ENCODE peak calls at places on chromosomes 16 and 17, in six cellular contexts. One of them, this sample, is unnamed.
A peak's percentile ranks its signal among the peaks of the same experiment; 100 is the strongest.

GRCh38 chr17:62014526-62014925 is 50.6 kb downstream of the MED13 start:
- DNase-seq in HAP-1: no peak
- DNase-seq in neuronal stem cell: no peak
- DNase-seq in GDM1: no peak
- DNase-seq in T follicular helper cell: no peak
- DNase-seq in amygdala: no peak
- DNase-seq in this sample: no peak

GRCh38 chr17:74350486-74350885 is 11.2 kb downstream of the BTBD17 start:
- DNase-seq in GDM1: no peak
- DNase-seq in T follicular helper cell: no peak
- DNase-seq in amygdala: no peak
- DNase-seq in neuronal stem cell: no peak
- DNase-seq in HAP-1: no peak
- DNase-seq in this sample: no peak

GRCh38 chr16:317583-317982 is 34.6 kb downstream of the PDIA2 start:
- DNase-seq in HAP-1: no peak
- DNase-seq in GDM1: no peak
- DNase-seq in T follicular helper cell: no peak
- DNase-seq in neuronal stem cell: no peak
- DNase-seq in amygdala: no peak
- DNase-seq in this sample: no peak

GRCh38 chr17:34713687-34714086 is 134.3 kb downstream of the TMEM132E start:
- DNase-seq in amygdala: no peak
- DNase-seq in HAP-1: no peak
- DNase-seq in GDM1: no peak
- DNase-seq in T follicular helper cell: no peak
- DNase-seq in neuronal stem cell: no peak
- DNase-seq in this sample: no peak

GRCh38 chr17:76234354-76234679 is 6.0 kb downstream of the RNF157 start:
- DNase-seq in T follicular helper cell: no peak
- DNase-seq in HAP-1: no peak
- DNase-seq in amygdala: no peak
- DNase-seq in neuronal stem cell: no peak
- DNase-seq in GDM1: no peak
- DNase-seq in this sample: no peak

GRCh38 chr16:26740771-26741170 is 326.0 kb upstream of the C16orf82 start:
- DNase-seq in GDM1: no peak
- DNase-seq in neuronal stem cell: no peak
- DNase-seq in amygdala: no peak
- DNase-seq in HAP-1: no peak
- DNase-seq in T follicular helper cell: no peak
- DNase-seq in this sample: no peak

GRCh38 chr16:53745753-53746258 is 41.9 kb downstream of the FTO start:
- DNase-seq in HAP-1: peak; percentile 52
- DNase-seq in amygdala: no peak
- DNase-seq in GDM1: no peak
- DNase-seq in neuronal stem cell: no peak
- DNase-seq in T follicular helper cell: no peak
- DNase-seq in this sample: peak; percentile 25

GRCh38 chr16:56915311-56916105 is 16.4 kb upstream of the HERPUD1 start:
- DNase-seq in T follicular helper cell: no peak
- DNase-seq in GDM1: no peak
- DNase-seq in neuronal stem cell: no peak
- DNase-seq in amygdala: no peak
- DNase-seq in HAP-1: no peak
- DNase-seq in this sample: no peak

GRCh38 chr17:49508061-49508865 is 13.2 kb downstream of the NGFR start:
- DNase-seq in GDM1: no peak
- DNase-seq in HAP-1: peak; percentile 66
- DNase-seq in neuronal stem cell: peak; percentile 56
- DNase-seq in amygdala: no peak
- DNase-seq in T follicular helper cell: no peak
- DNase-seq in this sample: no peak

GRCh38 chr16:5551909-5552308 is 454.3 kb upstream of the EEF2KMT start:
- DNase-seq in T follicular helper cell: no peak
- DNase-seq in HAP-1: no peak
- DNase-seq in amygdala: no peak
- DNase-seq in GDM1: no peak
- DNase-seq in neuronal stem cell: no peak
- DNase-seq in this sample: no peak

GRCh38 chr16:10831899-10832886 is 13.6 kb upstream of the TVP23A start:
- DNase-seq in HAP-1: no peak
- DNase-seq in GDM1: no peak
- DNase-seq in neuronal stem cell: no peak
- DNase-seq in T follicular helper cell: no peak
- DNase-seq in amygdala: no peak
- DNase-seq in this sample: no peak

GRCh38 chr17:38447502-38448095 is 19.3 kb downstream of the ARHGAP23 start:
- DNase-seq in T follicular helper cell: no peak
- DNase-seq in HAP-1: no peak
- DNase-seq in amygdala: no peak
- DNase-seq in GDM1: no peak
- DNase-seq in neuronal stem cell: no peak
- DNase-seq in this sample: no peak

GRCh38 chr17:28327031-28327607 is 8.1 kb downstream of the TMEM97 start:
- DNase-seq in amygdala: no peak
- DNase-seq in neuronal stem cell: no peak
- DNase-seq in GDM1: no peak
- DNase-seq in T follicular helper cell: no peak
- DNase-seq in HAP-1: no peak
- DNase-seq in this sample: no peak

GRCh38 chr17:64172510-64172909 is 42.6 kb upstream of the ERN1 start:
- DNase-seq in T follicular helper cell: no peak
- DNase-seq in amygdala: no peak
- DNase-seq in HAP-1: no peak
- DNase-seq in GDM1: no peak
- DNase-seq in neuronal stem cell: no peak
- DNase-seq in this sample: no peak

GRCh38 chr17:74211141-74211928 is 2.0 kb upstream of the TTYH2 start:
- DNase-seq in HAP-1: peak; percentile 60
- DNase-seq in GDM1: no peak
- DNase-seq in amygdala: no peak
- DNase-seq in neuronal stem cell: no peak
- DNase-seq in T follicular helper cell: no peak
- DNase-seq in this sample: no peak

GRCh38 chr16:46857261-46857962 is 26.4 kb upstream of the C16orf87 start:
- DNase-seq in amygdala: peak; percentile 11
- DNase-seq in GDM1: no peak
- DNase-seq in neuronal stem cell: no peak
- DNase-seq in HAP-1: peak; percentile 62
- DNase-seq in T follicular helper cell: no peak
- DNase-seq in this sample: peak; percentile 66

GRCh38 chr16:50862818-50863672 is 121.2 kb downstream of the CYLD start:
- DNase-seq in HAP-1: no peak
- DNase-seq in neuronal stem cell: no peak
- DNase-seq in amygdala: peak; percentile 58
- DNase-seq in T follicular helper cell: no peak
- DNase-seq in GDM1: no peak
- DNase-seq in this sample: no peak

GRCh38 chr17:41631890-41632269 is 7.5 kb upstream of the KRT17 start:
- DNase-seq in amygdala: no peak
- DNase-seq in HAP-1: no peak
- DNase-seq in neuronal stem cell: no peak
- DNase-seq in T follicular helper cell: no peak
- DNase-seq in GDM1: no peak
- DNase-seq in this sample: no peak

GRCh38 chr17:4998666-4999428 is 1.1 kb downstream of the KIF1C start:
- DNase-seq in neuronal stem cell: no peak
- DNase-seq in T follicular helper cell: no peak
- DNase-seq in GDM1: no peak
- DNase-seq in amygdala: no peak
- DNase-seq in HAP-1: peak; percentile 34
- DNase-seq in this sample: no peak

GRCh38 chr16:85719605-85720318 is 31.0 kb upstream of the GINS2 start:
- DNase-seq in HAP-1: no peak
- DNase-seq in GDM1: no peak
- DNase-seq in amygdala: no peak
- DNase-seq in neuronal stem cell: no peak
- DNase-seq in T follicular helper cell: no peak
- DNase-seq in this sample: no peak

GRCh38 chr17:39152134-39152884 is 872 bp upstream of the PLXDC1 start:
- DNase-seq in GDM1: no peak
- DNase-seq in neuronal stem cell: peak; percentile 37
- DNase-seq in HAP-1: peak; percentile 61
- DNase-seq in amygdala: no peak
- DNase-seq in T follicular helper cell: no peak
- DNase-seq in this sample: peak; percentile 25

GRCh38 chr17:50037321-50038107 is 18.4 kb upstream of the ITGA3 start:
- DNase-seq in GDM1: no peak
- DNase-seq in amygdala: no peak
- DNase-seq in T follicular helper cell: no peak
- DNase-seq in HAP-1: no peak
- DNase-seq in neuronal stem cell: no peak
- DNase-seq in this sample: no peak

GRCh38 chr16:84920333-84920732 is 91.0 kb downstream of the ZDHHC7 start:
- DNase-seq in amygdala: no peak
- DNase-seq in GDM1: no peak
- DNase-seq in T follicular helper cell: no peak
- DNase-seq in HAP-1: no peak
- DNase-seq in neuronal stem cell: no peak
- DNase-seq in this sample: no peak

This sample was measured in HEK293T.